ENCODE peak calls at places on chromosome 9, in eight cellular contexts. J is HCT116, L is thoracic aorta, W is left lung, G is A549, D is psoas muscle, R is heart right ventricle, V is mammary epithelial cell. E is an unnamed sample.

GRCh38 chr9:93452710-93453046 is 703 bp downstream of the FAM120AOS start:
- DNase-seq in D (no peak), J (no peak), V (peak; percentile 22), W (peak; percentile 76), L (no peak), R (no peak), G (no peak), E (no peak)

GRCh38 chr9:31839273-31839672 is 545.2 kb upstream of the ACO1 start:
- DNase-seq in R (no peak), W (no peak), V (no peak), J (no peak), L (no peak), D (no peak), G (no peak), E (peak; percentile 45)

GRCh38 chr9:121955649-121956048 is 137.5 kb downstream of the TTLL11 start:
- DNase-seq in R (no peak), V (no peak), J (no peak), L (no peak), D (no peak), W (no peak), G (no peak), E (no peak)

GRCh38 chr9:88706193-88707112 is 171.5 kb downstream of the NXNL2 start:
- DNase-seq in R (no peak), V (no peak), J (no peak), W (peak; percentile 80), L (no peak), D (no peak), G (no peak), E (no peak)

GRCh38 chr9:117063721-117064471 is 351.0 kb downstream of the ASTN2 start:
- DNase-seq in W (no peak), R (no peak), D (no peak), J (no peak), G (no peak), L (no peak), V (no peak), E (no peak)

GRCh38 chr9:77985996-77986395 is 45.6 kb downstream of the GNAQ start:
- DNase-seq in V (no peak), D (no peak), R (no peak), G (no peak), W (no peak), J (no peak), L (no peak), E (no peak)

GRCh38 chr9:35571113-35571512 is 33.9 kb upstream of the TESK1 start:
- DNase-seq in D (no peak), L (no peak), J (no peak), G (no peak), W (no peak), R (no peak), V (no peak), E (no peak)

GRCh38 chr9:93486269-93486668 is 32.9 kb upstream of the FAM120AOS start:
- DNase-seq in D (no peak), R (no peak), L (no peak), V (no peak), J (no peak), G (no peak), W (no peak), E (peak; percentile 38)

GRCh38 chr9:118595719-118596305 is 773.4 kb downstream of the BRINP1 start:
- DNase-seq in G (peak; percentile 65), D (no peak), V (peak; percentile 60), L (no peak), W (no peak), R (no peak), J (no peak), E (peak; percentile 76)

GRCh38 chr9:70412678-70413426 is 1.6 kb downstream of the KLF9 start:
- DNase-seq in G (peak; percentile 28), V (peak; percentile 67), D (peak; percentile 97), R (peak; percentile 94), J (no peak), W (peak; percentile 92), L (peak; percentile 50), E (peak; percentile 84)

GRCh38 chr9:135588886-135589595 is 27.5 kb downstream of the PAEP start:
- DNase-seq in V (no peak), J (no peak), D (peak; percentile 39), W (no peak), G (no peak), R (no peak), L (no peak), E (no peak)

GRCh38 chr9:4325113-4325512 is 25.2 kb upstream of the GLIS3 start:
- DNase-seq in J (no peak), L (no peak), D (no peak), R (no peak), G (no peak), W (no peak), V (no peak), E (no peak)

GRCh38 chr9:26975728-26976707 is 19.8 kb downstream of the IFT74 start:
- DNase-seq in D (no peak), R (no peak), V (peak; percentile 22), G (peak; percentile 72), L (no peak), J (peak; percentile 48), W (no peak), E (peak; percentile 76)

GRCh38 chr9:85009251-85009650 is 339.7 kb downstream of the NTRK2 start:
- DNase-seq in D (no peak), G (no peak), R (no peak), J (no peak), L (no peak), W (no peak), V (no peak), E (no peak)

GRCh38 chr9:124440786-124441185 is 9.5 kb upstream of the ADGRD2 start:
- DNase-seq in R (no peak), D (no peak), V (no peak), G (no peak), J (no peak), L (no peak), W (no peak), E (no peak)

GRCh38 chr9:127569819-127570401 is 42.2 kb upstream of the STXBP1 start:
- DNase-seq in J (no peak), L (no peak), W (no peak), R (no peak), G (peak; percentile 69), V (peak; percentile 67), D (no peak), E (no peak)

GRCh38 chr9:110197330-110198187 is 10.4 kb downstream of the C9orf152 start:
- DNase-seq in G (peak; percentile 21), L (no peak), D (no peak), R (no peak), J (no peak), V (no peak), W (no peak), E (no peak)
- TF ChIP-seq CTCF in G (peak; percentile 14), L (no peak), D (peak; percentile 12), R (peak; percentile 51), J (peak; percentile 7), V (no peak), W (no peak), E (peak; percentile 52)

GRCh38 chr9:128657344-128657704 is 677 bp upstream of the DYNC2I2 start:
- DNase-seq in D (no peak), R (no peak), G (no peak), V (no peak), W (no peak), L (no peak), J (no peak), E (no peak)
- H3K4me3 ChIP-seq in D (peak overlapping the region; percentile 82), R (peak overlapping the region; percentile 70), G (peak overlapping the region; percentile 84), V (peak overlapping the region; percentile 54), W (no peak overlapping the region), L (peak overlapping the region; percentile 86), J (peak overlapping the region; percentile 75), E (no peak overlapping the region)

GRCh38 chr9:79431019-79431679 is 140.6 kb upstream of the TLE4 start:
- DNase-seq in W (no peak), J (no peak), R (no peak), V (no peak), D (no peak), L (no peak), G (peak; percentile 21), E (no peak)
- TF ChIP-seq CTCF in W (no peak), J (no peak), R (no peak), V (no peak), D (no peak), L (no peak), G (peak; percentile 8), E (no peak)

GRCh38 chr9:90861380-90861779 is 59.8 kb downstream of the SYK start:
- DNase-seq in L (no peak), G (no peak), J (no peak), R (no peak), V (no peak), W (no peak), D (no peak), E (no peak)

GRCh38 chr9:90861826-90862740 is 60.5 kb downstream of the SYK start:
- DNase-seq in J (no peak), W (no peak), V (no peak), D (no peak), G (no peak), L (no peak), R (no peak), E (no peak)

GRCh38 chr9:90860826-90861225 is 59.2 kb downstream of the SYK start:
- DNase-seq in W (no peak), G (no peak), V (no peak), J (no peak), D (no peak), R (no peak), L (no peak), E (no peak)

GRCh38 chr9:90858505-90858904 is 56.9 kb downstream of the SYK start:
- DNase-seq in G (no peak), W (no peak), J (no peak), L (no peak), V (no peak), D (no peak), R (no peak), E (no peak)

DNA sequence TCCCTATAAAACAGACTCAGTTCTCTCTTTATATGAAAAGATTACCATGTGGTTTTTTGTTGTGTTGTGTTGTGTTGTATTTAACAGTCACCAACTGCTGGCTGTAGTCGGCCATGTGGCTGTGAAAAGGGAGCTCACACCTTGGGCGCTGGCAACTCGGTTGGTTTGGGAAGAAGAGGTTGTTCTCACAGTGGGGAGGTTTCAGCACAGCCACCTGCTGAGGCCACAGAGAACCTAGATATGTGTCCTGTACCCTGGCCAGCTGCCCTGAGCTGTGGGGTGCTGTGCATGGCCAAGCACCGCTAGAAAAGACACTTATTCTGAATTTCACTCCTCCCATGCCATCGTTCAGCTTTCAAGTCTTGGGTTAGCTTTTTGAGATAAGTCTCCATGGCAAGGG is 58.8 kb downstream of the SYK start:
- DNase-seq in W (no peak), J (no peak), G (no peak), L (no peak), V (no peak), R (no peak), D (no peak), E (no peak)
- H3K4me3 ChIP-seq in W (no peak overlapping the region), J (no peak overlapping the region), G (no peak overlapping the region), L (no peak overlapping the region), V (no peak overlapping the region), R (no peak overlapping the region), D (no peak overlapping the region), E (no peak overlapping the region)